ENCODE peak calls at places on chromosomes 1 and 21, in five cellular contexts. F, M, N, G and I are unnamed samples.

GRCh38 chr1:169143984-169144383 is 37.5 kb downstream of the ATP1B1 start:
- DNase-seq in N (no peak), M (no peak), G (no peak), F (no peak), I (no peak)

GRCh38 chr1:29686012-29686930 is 449.9 kb downstream of the PTPRU start:
- DNase-seq in M (no peak), N (no peak), G (no peak), F (no peak), I (no peak)

GRCh38 chr1:18116777-18117176 is 9.2 kb downstream of the IGSF21 start:
- DNase-seq in M (no peak), N (no peak), G (no peak), F (no peak), I (no peak)

GRCh38 chr1:113943028-113943811 is 14.1 kb downstream of the HIPK1 start:
- DNase-seq in N (no peak), M (no peak), F (no peak), G (no peak), I (no peak)

GRCh38 chr1:8256321-8256720 is 61.6 kb upstream of the SLC45A1 start:
- DNase-seq in F (no peak), M (no peak), N (no peak), G (no peak), I (no peak)

GRCh38 chr21:35438643-35439404 is 389.7 kb upstream of the RUNX1 start:
- DNase-seq in N (no peak), F (no peak), M (peak), G (no peak), I (no peak)

GRCh38 chr1:99005142-99005491 is 456 bp upstream of the PLPPR5 start:
- DNase-seq in F (peak), N (no peak), G (no peak), M (no peak), I (no peak)

GRCh38 chr1:196558424-196558823 is 49.8 kb downstream of the KCNT2 start:
- DNase-seq in G (no peak), N (no peak), F (no peak), M (no peak), I (no peak)

GRCh38 chr1:32353886-32354570 is 8.3 kb downstream of the FAM229A start:
- DNase-seq in M (no peak), F (no peak), N (no peak), G (no peak), I (no peak)

GRCh38 chr1:23126801-23127200 is 41.9 kb downstream of the LUZP1 start:
- DNase-seq in G (no peak), N (no peak), F (no peak), M (no peak), I (no peak)

GRCh38 chr21:45549670-45550463 is 7.6 kb upstream of the SLC19A1 start:
- DNase-seq in G (no peak), M (peak), N (no peak), F (no peak), I (no peak)

GRCh38 chr1:196598902-196599301 is 9.3 kb downstream of the KCNT2 start:
- DNase-seq in M (no peak), N (no peak), G (no peak), F (no peak), I (no peak)

GRCh38 chr1:115077286-115077983 is 11.9 kb downstream of the TSPAN2 start:
- DNase-seq in G (no peak), M (no peak), N (no peak), F (no peak), I (no peak)

GRCh38 chr1:54995835-54996234 is 2.9 kb upstream of the BSND start:
- DNase-seq in M (no peak), F (no peak), G (no peak), N (no peak), I (no peak)

GRCh38 chr1:79353224-79353623 is 346.7 kb upstream of the ADGRL4 start:
- DNase-seq in N (no peak), M (no peak), G (peak), F (peak), I (peak)

GRCh38 chr1:245310605-245311531 is 156.1 kb downstream of the KIF26B start:
- DNase-seq in F (no peak), M (peak), G (no peak), N (no peak), I (no peak)

GRCh38 chr1:37795340-37796110 is 1.9 kb downstream of the MANEAL start:
- DNase-seq in F (no peak), G (no peak), N (peak), M (no peak), I (peak)

GRCh38 chr1:197921235-197922069 is 4.3 kb downstream of the LHX9 start:
- DNase-seq in G (no peak), F (no peak), N (no peak), M (no peak), I (no peak)

GRCh38 chr1:20483833-20484525 is 2.0 kb downstream of the CAMK2N1 start:
- DNase-seq in N (no peak), M (no peak), F (no peak), G (no peak), I (no peak)

GRCh38 chr21:19995253-19995652 is 1003.0 kb upstream of the NCAM2 start:
- DNase-seq in F (no peak), N (no peak), M (no peak), G (no peak), I (no peak)

GRCh38 chr1:153768316-153769126 is 6.7 kb upstream of the SLC27A3 start:
- DNase-seq in F (no peak), G (peak), M (no peak), N (no peak), I (no peak)

GRCh38 chr1:91736146-91736998 is 149.6 kb downstream of the TGFBR3 start:
- DNase-seq in M (no peak), N (no peak), F (no peak), G (peak), I (no peak)

GRCh38 chr1:206930210-206930798 is 8.6 kb upstream of the FCMR start:
- DNase-seq in N (no peak), F (no peak), G (no peak), M (peak), I (no peak)

GRCh38 chr1:43987159-43988022 is 4.0 kb upstream of the CCDC24 start:
- DNase-seq in M (no peak), F (no peak), N (no peak), G (peak), I (no peak)

GRCh38 chr1:225868631-225869330 is 13.4 kb downstream of the TMEM63A start:
- DNase-seq in G (no peak), N (no peak), M (no peak), F (no peak), I (no peak)

GRCh38 chr1:24311731-24312130 is 7.4 kb upstream of the GRHL3 start:
- DNase-seq in G (no peak), M (no peak), N (no peak), F (no peak), I (no peak)

GRCh38 chr1:125065821-125066180 is 3881.0 kb downstream of the SRGAP2C start:
- DNase-seq in F (no peak), N (no peak), M (no peak), G (no peak), I (no peak)

GRCh38 chr1:171817511-171818265 is 23.6 kb upstream of the DNM3 start:
- DNase-seq in F (no peak), N (no peak), M (no peak), G (peak), I (peak)

GRCh38 chr1:7089485-7089884 is 304.2 kb downstream of the CAMTA1 start:
- DNase-seq in F (no peak), M (no peak), G (no peak), N (no peak), I (no peak)

GRCh38 chr1:94961582-94961981 is 34.7 kb upstream of the CNN3 start:
- DNase-seq in N (no peak), F (no peak), M (no peak), G (peak), I (no peak)

GRCh38 chr21:45080639-45081414 is 6.4 kb downstream of the ADARB1 start:
- DNase-seq in M (no peak), N (no peak), G (no peak), F (no peak), I (no peak)

GRCh38 chr1:65006806-65007205 is 40.5 kb upstream of the JAK1 start:
- DNase-seq in G (no peak), N (no peak), F (no peak), M (no peak), I (no peak)

GRCh38 chr1:62685431-62685859 is 2.7 kb downstream of the DOCK7 start:
- DNase-seq in F (no peak), M (no peak), G (no peak), N (no peak), I (no peak)

GRCh38 chr1:62688687-62689085 is 500 bp upstream of the DOCK7 start:
- DNase-seq in N (no peak), G (peak), F (no peak), M (no peak), I (no peak)

GRCh38 chr1:62687903-62688686 is at the start of gene DOCK7:
- DNase-seq in M (no peak), F (peak), G (peak), N (peak), I (peak)

GRCh38 chr1:62686822-62687221 is 1.4 kb downstream of the DOCK7 start:
- DNase-seq in G (no peak), F (no peak), N (no peak), M (no peak), I (no peak)

DNA sequence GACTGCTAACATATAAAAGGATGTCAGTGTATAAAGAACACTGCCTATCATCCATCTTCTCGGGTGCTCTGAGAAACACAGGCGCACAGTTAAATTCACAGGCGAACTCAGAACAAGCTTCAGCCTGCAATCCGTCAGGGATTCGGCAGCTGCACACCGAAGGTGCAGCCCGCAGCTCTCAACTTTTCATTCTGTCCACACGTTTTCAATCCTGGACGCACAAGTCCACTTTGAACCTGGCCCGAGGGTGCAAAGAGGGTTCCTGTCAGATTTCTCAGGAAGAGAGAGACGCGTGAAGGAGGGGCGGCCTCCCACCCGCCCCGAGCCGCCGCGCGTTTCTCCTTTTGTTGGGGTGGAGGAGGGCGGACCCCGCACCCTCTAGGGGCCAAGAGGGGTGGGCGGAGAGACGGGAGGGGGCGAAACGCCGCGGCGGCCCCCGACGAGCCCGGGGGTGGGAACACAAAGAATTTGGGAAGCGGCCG is 724 bp downstream of the DOCK7 start:
- DNase-seq in N (no peak), G (peak), F (peak), M (no peak), I (no peak)
- TF ChIP-seq SUZ12 in N (no peak), G (no peak), F (no peak), M (no peak), I (no peak)

DNA sequence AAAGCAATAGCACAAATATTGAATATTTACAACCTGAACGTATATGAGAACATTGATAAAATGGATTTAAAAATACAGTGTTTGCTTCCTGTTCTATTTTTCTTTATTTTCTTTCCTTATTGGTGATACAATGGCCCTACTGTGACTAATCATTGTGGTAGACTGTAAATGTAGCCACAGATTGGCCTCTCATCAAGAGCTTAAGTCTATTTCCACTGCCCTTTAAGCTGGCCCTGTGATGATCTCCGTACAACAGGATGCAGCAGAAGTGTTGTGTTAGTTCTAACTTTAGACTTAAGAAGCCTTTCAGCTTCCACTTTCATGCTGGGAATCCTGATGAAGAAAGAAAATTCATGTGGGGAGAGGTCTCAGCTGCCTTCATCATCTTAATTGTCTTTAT is 285.6 kb upstream of the B3GALT2 start:
- DNase-seq in G (no peak), M (no peak), N (no peak), F (no peak), I (no peak)
- TF ChIP-seq SUZ12 in G (no peak), M (no peak), N (no peak), F (no peak), I (no peak)

GRCh38 chr1:66542811-66543767 is 9.1 kb downstream of the SGIP1 start:
- DNase-seq in N (no peak), M (no peak), G (peak), F (peak), I (no peak)
- TF ChIP-seq SUZ12 in N (no peak), M (no peak), G (no peak), F (no peak), I (no peak)

GRCh38 chr1:244239261-244239770 is 188.2 kb downstream of the ZBTB18 start:
- DNase-seq in N (no peak), F (no peak), M (peak), G (no peak), I (no peak)
- TF ChIP-seq SUZ12 in N (no peak), F (no peak), M (no peak), G (no peak), I (no peak)

GRCh38 chr1:51101976-51102375 is at the start of gene C1orf185:
- DNase-seq in M (no peak), G (no peak), N (no peak), F (peak), I (no peak)
- TF ChIP-seq SUZ12 in M (no peak), G (no peak), N (no peak), F (no peak), I (no peak)

DNA sequence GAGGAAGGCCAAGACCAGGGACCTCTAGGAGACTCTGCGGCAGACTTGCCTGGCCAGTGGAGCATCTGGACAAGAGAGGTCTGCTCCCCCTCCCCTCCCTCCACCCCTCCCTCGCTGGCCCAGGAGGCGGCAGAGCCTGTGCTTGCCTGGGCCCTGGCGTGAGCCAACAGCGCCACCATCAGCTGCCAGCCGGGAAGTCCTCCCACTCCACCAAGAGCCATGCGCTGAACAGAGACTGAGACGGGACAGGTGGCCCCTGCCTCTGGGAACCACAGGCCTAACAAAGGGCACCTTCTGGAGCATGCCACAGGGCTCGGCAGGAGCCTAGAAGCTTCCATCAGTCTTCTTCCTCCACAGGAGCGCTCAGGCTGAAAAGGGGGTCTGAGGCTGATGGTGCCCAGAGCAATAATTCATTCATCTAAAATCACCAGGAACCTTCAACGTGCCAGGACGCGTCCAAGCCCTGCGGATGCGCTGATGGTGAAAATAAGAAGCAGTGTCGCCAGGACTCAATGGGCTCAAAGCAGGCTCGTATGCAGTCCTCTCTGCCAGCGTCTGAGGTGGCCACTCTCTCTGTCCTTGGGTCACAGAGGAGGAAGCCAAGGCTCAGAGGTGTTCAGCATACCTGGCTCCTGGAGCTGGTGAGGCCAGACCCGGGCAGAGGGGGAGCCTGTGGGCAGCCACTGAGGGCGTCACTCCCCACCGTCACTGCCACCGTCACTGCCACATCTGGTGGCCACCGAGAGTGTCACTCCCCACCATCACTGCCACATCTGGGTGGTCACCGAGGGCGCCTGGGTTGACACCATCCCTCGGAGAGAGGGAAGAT is 161.2 kb downstream of the NPHP4 start:
- DNase-seq in F (peak), N (peak), G (no peak), M (no peak), I (peak)
- TF ChIP-seq SUZ12 in F (no peak), N (no peak), G (no peak), M (no peak), I (no peak)

GRCh38 chr1:15884477-15884876 is 37.0 kb downstream of the SPEN start:
- DNase-seq in F (no peak), G (no peak), N (no peak), M (no peak), I (no peak)

GRCh38 chr1:15885701-15886612 is 38.5 kb downstream of the SPEN start:
- DNase-seq in M (peak), N (peak), F (peak), G (peak), I (peak)

GRCh38 chr1:15883326-15883725 is 35.8 kb downstream of the SPEN start:
- DNase-seq in G (no peak), M (no peak), F (no peak), N (no peak), I (no peak)

GRCh38 chr1:15886613-15887167 is 39.2 kb downstream of the SPEN start:
- DNase-seq in F (no peak), G (no peak), N (no peak), M (no peak), I (no peak)

DNA sequence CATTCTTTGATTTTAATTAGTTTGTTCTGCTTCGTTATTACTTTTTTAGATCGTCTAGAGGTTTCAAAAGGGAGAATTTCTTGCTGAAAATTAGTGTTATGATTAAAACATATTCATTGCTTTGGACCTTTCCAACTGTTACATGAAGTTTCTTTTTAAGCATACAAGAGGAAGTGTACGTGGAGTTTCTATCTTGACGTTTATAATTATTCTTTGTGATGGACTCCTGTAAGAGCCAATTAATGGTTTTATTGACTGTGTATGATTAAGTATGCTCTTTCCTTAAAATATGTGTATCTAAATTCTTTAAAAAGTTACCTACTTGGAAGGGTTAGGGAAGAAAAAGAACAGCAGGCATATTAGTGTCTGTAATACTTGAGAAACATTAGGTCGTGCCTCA is 37.8 kb downstream of the SPEN start:
- DNase-seq in N (no peak), M (no peak), F (no peak), G (no peak), I (no peak)
- TF ChIP-seq SUZ12 in N (no peak), M (no peak), F (no peak), G (no peak), I (no peak)